ENCODE peak calls at places on chromosomes 5 and 9, in six cellular contexts. One of them, this sample, is unnamed.

GRCh38 chr5:147576646-147577535 is 67.0 kb upstream of the DPYSL3 start:
- DNase-seq in effector memory CD4-positive, alpha-beta T cell: no peak
- DNase-seq in HL-60: no peak
- DNase-seq in mesendoderm: peak
- DNase-seq in adrenal gland: peak
- DNase-seq in left lung: peak
- DNase-seq in this sample: peak

GRCh38 chr9:114590328-114590727 is 2.8 kb downstream of the ATP6V1G1 start:
- DNase-seq in left lung: no peak
- DNase-seq in adrenal gland: no peak
- DNase-seq in HL-60: no peak
- DNase-seq in mesendoderm: no peak
- DNase-seq in effector memory CD4-positive, alpha-beta T cell: no peak
- DNase-seq in this sample: no peak

GRCh38 chr5:109196486-109196885 is 213.3 kb downstream of the PJA2 start:
- DNase-seq in HL-60: no peak
- DNase-seq in mesendoderm: no peak
- DNase-seq in adrenal gland: no peak
- DNase-seq in effector memory CD4-positive, alpha-beta T cell: no peak
- DNase-seq in left lung: no peak
- DNase-seq in this sample: no peak

GRCh38 chr9:97954550-97954989 is 16.6 kb upstream of the HEMGN start:
- DNase-seq in effector memory CD4-positive, alpha-beta T cell: peak
- DNase-seq in mesendoderm: peak
- DNase-seq in adrenal gland: peak
- DNase-seq in HL-60: peak
- DNase-seq in left lung: no peak
- DNase-seq in this sample: no peak

GRCh38 chr5:7856855-7857254 is 5.9 kb upstream of the CFAP90 start:
- DNase-seq in effector memory CD4-positive, alpha-beta T cell: no peak
- DNase-seq in mesendoderm: peak
- DNase-seq in left lung: no peak
- DNase-seq in HL-60: no peak
- DNase-seq in adrenal gland: peak
- DNase-seq in this sample: no peak

GRCh38 chr5:589588-589987 is 22.6 kb upstream of the CEP72 start:
- DNase-seq in left lung: no peak
- DNase-seq in adrenal gland: no peak
- DNase-seq in mesendoderm: no peak
- DNase-seq in effector memory CD4-positive, alpha-beta T cell: no peak
- DNase-seq in HL-60: no peak
- DNase-seq in this sample: no peak

GRCh38 chr9:21432640-21433425 is 7.4 kb upstream of the IFNA1 start:
- DNase-seq in effector memory CD4-positive, alpha-beta T cell: no peak
- DNase-seq in HL-60: no peak
- DNase-seq in left lung: no peak
- DNase-seq in mesendoderm: no peak
- DNase-seq in adrenal gland: no peak
- DNase-seq in this sample: no peak

GRCh38 chr9:124139001-124139400 is 118.7 kb upstream of the NEK6 start:
- DNase-seq in effector memory CD4-positive, alpha-beta T cell: no peak
- DNase-seq in adrenal gland: no peak
- DNase-seq in mesendoderm: no peak
- DNase-seq in left lung: no peak
- DNase-seq in HL-60: no peak
- DNase-seq in this sample: no peak

GRCh38 chr5:14722923-14723322 is 58.4 kb downstream of the OTULIN start:
- DNase-seq in left lung: no peak
- DNase-seq in HL-60: no peak
- DNase-seq in effector memory CD4-positive, alpha-beta T cell: no peak
- DNase-seq in mesendoderm: no peak
- DNase-seq in adrenal gland: no peak
- DNase-seq in this sample: no peak

GRCh38 chr9:124210697-124211096 is 47.1 kb upstream of the NEK6 start:
- DNase-seq in left lung: no peak
- DNase-seq in effector memory CD4-positive, alpha-beta T cell: no peak
- DNase-seq in mesendoderm: no peak
- DNase-seq in HL-60: no peak
- DNase-seq in adrenal gland: no peak
- DNase-seq in this sample: no peak

GRCh38 chr5:1118738-1119137 is 6.9 kb upstream of the SLC12A7 start:
- DNase-seq in effector memory CD4-positive, alpha-beta T cell: no peak
- DNase-seq in HL-60: no peak
- DNase-seq in adrenal gland: peak
- DNase-seq in mesendoderm: peak
- DNase-seq in left lung: no peak
- DNase-seq in this sample: no peak

GRCh38 chr5:33075731-33076130 is 364.6 kb downstream of the NPR3 start:
- DNase-seq in adrenal gland: no peak
- DNase-seq in left lung: no peak
- DNase-seq in mesendoderm: no peak
- DNase-seq in HL-60: no peak
- DNase-seq in effector memory CD4-positive, alpha-beta T cell: no peak
- DNase-seq in this sample: no peak

GRCh38 chr5:33073856-33074255 is 362.7 kb downstream of the NPR3 start:
- DNase-seq in HL-60: no peak
- DNase-seq in mesendoderm: no peak
- DNase-seq in left lung: no peak
- DNase-seq in adrenal gland: no peak
- DNase-seq in effector memory CD4-positive, alpha-beta T cell: no peak
- DNase-seq in this sample: no peak

GRCh38 chr5:33072296-33072695 is 361.2 kb downstream of the NPR3 start:
- DNase-seq in HL-60: no peak
- DNase-seq in mesendoderm: no peak
- DNase-seq in effector memory CD4-positive, alpha-beta T cell: no peak
- DNase-seq in adrenal gland: no peak
- DNase-seq in left lung: no peak
- DNase-seq in this sample: no peak

GRCh38 chr5:33074548-33074947 is 363.4 kb downstream of the NPR3 start:
- DNase-seq in mesendoderm: no peak
- DNase-seq in effector memory CD4-positive, alpha-beta T cell: no peak
- DNase-seq in left lung: no peak
- DNase-seq in HL-60: no peak
- DNase-seq in adrenal gland: no peak
- DNase-seq in this sample: no peak

GRCh38 chr5:33072700-33073099 is 361.6 kb downstream of the NPR3 start:
- DNase-seq in HL-60: no peak
- DNase-seq in effector memory CD4-positive, alpha-beta T cell: no peak
- DNase-seq in adrenal gland: no peak
- DNase-seq in left lung: no peak
- DNase-seq in mesendoderm: no peak
- DNase-seq in this sample: no peak
- H3K27ac ChIP-seq in HL-60: no peak
- H3K27ac ChIP-seq in effector memory CD4-positive, alpha-beta T cell: no peak
- H3K27ac ChIP-seq in adrenal gland: no peak
- H3K27ac ChIP-seq in left lung: no peak
- H3K27ac ChIP-seq in mesendoderm: no peak
- H3K27ac ChIP-seq in this sample: no peak

GRCh38 chr5:142684508-142685031 is 1.3 kb downstream of the FGF1 start:
- DNase-seq in left lung: no peak
- DNase-seq in adrenal gland: no peak
- DNase-seq in HL-60: no peak
- DNase-seq in effector memory CD4-positive, alpha-beta T cell: no peak
- DNase-seq in mesendoderm: peak
- DNase-seq in this sample: peak
- H3K27ac ChIP-seq in left lung: no peak
- H3K27ac ChIP-seq in adrenal gland: no peak
- H3K27ac ChIP-seq in HL-60: no peak
- H3K27ac ChIP-seq in effector memory CD4-positive, alpha-beta T cell: no peak
- H3K27ac ChIP-seq in mesendoderm: peak
- H3K27ac ChIP-seq in this sample: peak

DNA sequence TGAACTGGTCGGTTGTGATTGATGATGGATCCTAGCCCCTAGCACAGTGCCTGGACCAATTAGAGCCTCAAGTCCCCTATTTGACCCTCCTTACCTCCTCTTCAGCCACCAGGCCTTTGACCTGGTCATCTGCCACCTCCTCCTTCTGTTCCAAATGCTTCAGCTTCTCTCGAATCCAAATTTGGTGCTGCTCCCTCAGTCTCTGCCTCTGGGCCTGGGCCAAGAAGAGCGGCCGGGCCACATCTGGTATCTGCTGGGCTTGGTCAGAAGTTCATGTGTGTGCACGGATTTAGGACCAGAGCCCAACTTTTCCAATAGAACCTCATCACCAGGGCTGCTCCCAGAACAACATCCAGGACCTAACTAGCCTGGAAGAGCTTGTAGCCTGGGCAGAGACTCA is 6.5 kb downstream of the SLC35A4 start:
- DNase-seq in HL-60: no peak
- DNase-seq in mesendoderm: no peak
- DNase-seq in left lung: no peak
- DNase-seq in effector memory CD4-positive, alpha-beta T cell: no peak
- DNase-seq in adrenal gland: peak
- DNase-seq in this sample: no peak
- H3K27ac ChIP-seq in HL-60: no peak
- H3K27ac ChIP-seq in mesendoderm: no peak
- H3K27ac ChIP-seq in left lung: no peak
- H3K27ac ChIP-seq in effector memory CD4-positive, alpha-beta T cell: no peak
- H3K27ac ChIP-seq in adrenal gland: peak
- H3K27ac ChIP-seq in this sample: peak

GRCh38 chr5:96243203-96243602 is 189.8 kb downstream of the PCSK1 start:
- DNase-seq in adrenal gland: no peak
- DNase-seq in effector memory CD4-positive, alpha-beta T cell: no peak
- DNase-seq in left lung: no peak
- DNase-seq in HL-60: no peak
- DNase-seq in mesendoderm: no peak
- DNase-seq in this sample: no peak

GRCh38 chr5:96244696-96245095 is 188.4 kb downstream of the PCSK1 start:
- DNase-seq in mesendoderm: no peak
- DNase-seq in adrenal gland: no peak
- DNase-seq in effector memory CD4-positive, alpha-beta T cell: no peak
- DNase-seq in HL-60: no peak
- DNase-seq in left lung: no peak
- DNase-seq in this sample: no peak

GRCh38 chr5:96243862-96244261 is 189.2 kb downstream of the PCSK1 start:
- DNase-seq in left lung: no peak
- DNase-seq in adrenal gland: no peak
- DNase-seq in mesendoderm: no peak
- DNase-seq in HL-60: no peak
- DNase-seq in effector memory CD4-positive, alpha-beta T cell: no peak
- DNase-seq in this sample: no peak

GRCh38 chr5:96245401-96246091 is 187.5 kb downstream of the PCSK1 start:
- DNase-seq in adrenal gland: no peak
- DNase-seq in effector memory CD4-positive, alpha-beta T cell: no peak
- DNase-seq in left lung: no peak
- DNase-seq in mesendoderm: no peak
- DNase-seq in HL-60: no peak
- DNase-seq in this sample: no peak

DNA sequence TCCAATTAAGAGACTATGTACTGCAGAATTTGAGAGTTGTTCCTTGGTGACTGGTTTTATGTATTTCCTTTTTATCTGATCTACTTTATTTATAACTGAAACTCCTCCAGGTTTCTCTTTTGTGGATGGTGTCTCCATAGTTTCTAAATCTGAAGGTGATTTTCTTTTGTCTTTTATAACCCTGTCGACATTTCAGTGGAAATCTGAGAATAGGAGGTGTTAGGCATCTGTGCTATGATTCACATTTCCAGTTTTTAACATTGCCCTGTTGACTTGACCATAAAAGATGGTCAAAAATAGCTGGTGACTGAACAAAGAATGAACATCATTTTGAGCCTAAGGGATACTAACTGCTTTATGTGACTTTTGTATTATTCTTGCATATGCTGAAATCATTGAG is 190.5 kb downstream of the PCSK1 start:
- DNase-seq in adrenal gland: no peak
- DNase-seq in HL-60: no peak
- DNase-seq in effector memory CD4-positive, alpha-beta T cell: no peak
- DNase-seq in left lung: no peak
- DNase-seq in mesendoderm: no peak
- DNase-seq in this sample: no peak
- H3K27ac ChIP-seq in adrenal gland: no peak
- H3K27ac ChIP-seq in HL-60: no peak
- H3K27ac ChIP-seq in effector memory CD4-positive, alpha-beta T cell: no peak
- H3K27ac ChIP-seq in left lung: no peak
- H3K27ac ChIP-seq in mesendoderm: no peak
- H3K27ac ChIP-seq in this sample: no peak

DNA sequence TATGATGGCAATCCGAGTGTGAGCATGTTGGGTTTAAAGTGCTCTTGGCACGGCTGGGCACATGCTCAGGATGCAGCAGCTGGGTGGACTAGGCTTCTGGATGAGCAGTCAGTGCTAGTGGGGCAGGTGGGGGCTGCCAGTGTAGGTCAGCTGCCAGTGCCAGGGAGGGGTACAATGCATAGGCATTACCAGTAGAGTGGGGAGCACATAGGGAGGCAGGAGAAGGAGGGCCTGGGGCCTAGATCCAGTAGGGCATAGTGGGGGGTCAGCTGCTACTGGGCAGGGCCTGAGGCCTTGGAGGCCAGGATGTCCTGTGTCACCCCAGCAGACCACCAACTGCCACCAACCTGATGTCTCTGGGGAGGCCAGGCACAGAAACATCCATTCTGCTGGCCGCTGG is 24.2 kb downstream of the ACSL6 start:
- DNase-seq in effector memory CD4-positive, alpha-beta T cell: no peak
- DNase-seq in HL-60: no peak
- DNase-seq in mesendoderm: no peak
- DNase-seq in left lung: no peak
- DNase-seq in adrenal gland: no peak
- DNase-seq in this sample: no peak
- H3K27ac ChIP-seq in effector memory CD4-positive, alpha-beta T cell: no peak
- H3K27ac ChIP-seq in HL-60: no peak
- H3K27ac ChIP-seq in mesendoderm: no peak
- H3K27ac ChIP-seq in left lung: no peak
- H3K27ac ChIP-seq in adrenal gland: no peak
- H3K27ac ChIP-seq in this sample: peak

GRCh38 chr5:125262782-125263181 is 516.3 kb upstream of the ZNF608 start:
- DNase-seq in HL-60: no peak
- DNase-seq in mesendoderm: no peak
- DNase-seq in left lung: no peak
- DNase-seq in adrenal gland: no peak
- DNase-seq in effector memory CD4-positive, alpha-beta T cell: no peak
- DNase-seq in this sample: no peak
- H3K27ac ChIP-seq in HL-60: no peak
- H3K27ac ChIP-seq in mesendoderm: no peak
- H3K27ac ChIP-seq in left lung: no peak
- H3K27ac ChIP-seq in adrenal gland: no peak
- H3K27ac ChIP-seq in effector memory CD4-positive, alpha-beta T cell: no peak
- H3K27ac ChIP-seq in this sample: no peak

DNA sequence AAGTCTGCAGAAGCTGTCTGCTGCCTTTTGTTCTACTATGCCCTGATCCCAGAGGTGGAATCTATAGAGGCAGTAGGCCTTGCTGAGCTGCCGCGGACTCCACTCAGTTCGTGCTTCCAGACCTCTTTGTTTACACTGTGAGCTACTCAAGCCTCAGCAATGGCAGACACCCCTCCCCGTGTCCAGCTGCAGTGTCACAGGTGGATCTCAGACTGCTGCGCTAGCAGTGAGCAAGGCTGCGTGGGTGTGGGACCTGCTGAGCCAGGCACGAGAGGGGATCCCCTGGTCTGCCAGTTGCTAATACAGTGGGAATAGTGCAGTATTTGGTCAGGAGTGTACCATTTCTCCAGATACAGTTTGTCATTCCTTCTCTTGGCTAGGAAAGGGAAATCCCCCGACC is 99.6 kb downstream of the SLCO4C1 start:
- DNase-seq in left lung: no peak
- DNase-seq in HL-60: no peak
- DNase-seq in adrenal gland: no peak
- DNase-seq in effector memory CD4-positive, alpha-beta T cell: no peak
- DNase-seq in mesendoderm: no peak
- DNase-seq in this sample: no peak
- H3K27ac ChIP-seq in left lung: no peak
- H3K27ac ChIP-seq in HL-60: no peak
- H3K27ac ChIP-seq in adrenal gland: no peak
- H3K27ac ChIP-seq in effector memory CD4-positive, alpha-beta T cell: no peak
- H3K27ac ChIP-seq in mesendoderm: no peak
- H3K27ac ChIP-seq in this sample: no peak

This sample was measured in substantia nigra.